ENCODE peak calls at places on chromosomes 3 and 15, in six cellular contexts. L, P, M, J, E and T are unnamed samples.

GRCh38 chr3:146334151-146334550 is 83.2 kb upstream of the PLSCR4 start:
- DNase-seq in E (no peak), M (peak; percentile 46), J (no peak), P (peak; percentile 6), L (no peak), T (no peak)

GRCh38 chr3:8992854-8993253 is 29.6 kb upstream of the RAD18 start:
- DNase-seq in J (no peak), P (no peak), L (no peak), E (no peak), M (no peak), T (no peak)

GRCh38 chr3:12138044-12138443 is 20.7 kb downstream of the TIMP4 start:
- DNase-seq in L (peak; percentile 56), P (no peak), J (peak; percentile 8), E (no peak), M (peak; percentile 14), T (peak; percentile 32)

GRCh38 chr3:124119056-124119721 is 127.3 kb upstream of the ROPN1 start:
- DNase-seq in L (no peak), P (no peak), M (peak; percentile 59), J (no peak), E (peak; percentile 86), T (no peak)

GRCh38 chr3:32913790-32914446 is 37.5 kb upstream of the CCR4 start:
- DNase-seq in J (no peak), P (peak; percentile 84), M (no peak), L (no peak), E (peak; percentile 47), T (no peak)

GRCh38 chr3:113867506-113867905 is 28.9 kb downstream of the GRAMD1C start:
- DNase-seq in M (no peak), P (peak; percentile 92), J (peak; percentile 7), E (peak; percentile 61), L (no peak), T (no peak)

GRCh38 chr3:150391200-150391599 is 16.9 kb upstream of the TSC22D2 start:
- DNase-seq in M (peak; percentile 55), P (no peak), L (no peak), E (no peak), J (no peak), T (no peak)

GRCh38 chr3:48428863-48429415 is 947 bp downstream of the PLXNB1 start:
- DNase-seq in P (no peak), E (no peak), L (peak; percentile 71), J (no peak), M (peak; percentile 41), T (no peak)

GRCh38 chr15:83066034-83066760 is 855 bp downstream of the BTBD1 start:
- DNase-seq in L (peak; percentile 57), J (no peak), E (no peak), M (peak; percentile 40), P (peak; percentile 16), T (no peak)

GRCh38 chr3:135973846-135974245 is 8.3 kb downstream of the PPP2R3A start:
- DNase-seq in M (no peak), E (no peak), J (no peak), P (no peak), L (no peak), T (no peak)

GRCh38 chr3:171453175-171453868 is 6.9 kb downstream of the TNIK start:
- DNase-seq in J (no peak), L (peak; percentile 82), P (no peak), E (no peak), M (no peak), T (no peak)

GRCh38 chr3:98512576-98512975 is 10.1 kb downstream of the CLDND1 start:
- DNase-seq in E (no peak), M (no peak), L (no peak), J (no peak), P (no peak), T (no peak)

GRCh38 chr3:147130461-147130860 is 275.9 kb downstream of the ZIC4 start:
- DNase-seq in L (no peak), P (no peak), J (no peak), E (peak; percentile 12), M (no peak), T (no peak)

GRCh38 chr15:38266247-38266996 is 13.8 kb downstream of the SPRED1 start:
- DNase-seq in E (peak; percentile 65), L (no peak), P (no peak), M (no peak), J (no peak), T (no peak)

GRCh38 chr15:77243146-77243545 is 172.2 kb upstream of the TSPAN3 start:
- DNase-seq in L (no peak), M (peak; percentile 15), E (no peak), J (no peak), P (no peak), T (no peak)

GRCh38 chr15:67199391-67199790 is 55.1 kb downstream of the AAGAB start:
- DNase-seq in J (no peak), E (peak; percentile 60), M (no peak), P (no peak), L (no peak), T (no peak)

GRCh38 chr15:57327985-57328471 is 48.3 kb upstream of the CGNL1 start:
- DNase-seq in P (no peak), M (no peak), L (no peak), E (peak; percentile 99), J (no peak), T (no peak)

GRCh38 chr3:43410575-43410974 is 124.2 kb downstream of the SNRK start:
- DNase-seq in L (no peak), P (no peak), M (no peak), J (no peak), E (no peak), T (no peak)

GRCh38 chr3:54950391-54951003 is 22.6 kb upstream of the LRTM1 start:
- DNase-seq in P (no peak), E (no peak), J (no peak), L (no peak), M (no peak), T (no peak)
- H3K27ac ChIP-seq in P (no peak overlapping the region), E (peak overlapping the region; percentile 9), J (no peak overlapping the region), L (no peak overlapping the region), M (no peak overlapping the region), T (no peak overlapping the region)

DNA sequence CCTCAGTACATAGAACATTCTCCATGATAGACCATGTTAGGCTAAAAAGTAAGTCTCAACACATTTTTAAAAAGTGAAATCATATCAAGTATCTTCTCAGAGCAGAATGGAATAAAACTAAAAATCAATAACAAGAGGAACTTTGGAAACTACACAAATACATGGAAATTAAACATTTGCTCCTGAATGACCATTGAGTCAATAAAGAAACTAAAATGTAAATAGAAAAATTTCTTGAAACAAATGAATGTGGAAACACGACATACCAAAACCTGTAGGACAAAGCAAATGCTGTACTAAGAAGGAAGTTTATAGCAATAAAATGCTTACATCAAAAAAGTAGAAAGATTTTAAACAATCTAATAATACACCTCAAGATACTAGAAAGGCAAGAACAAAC is 33.6 kb downstream of the NEK10 start:
- DNase-seq in J (no peak), P (no peak), M (no peak), E (no peak), L (no peak), T (no peak)
- TF ChIP-seq EZH2 in J (no peak), P (no peak), M (no peak), E (no peak), L (no peak), T (no peak)

DNA sequence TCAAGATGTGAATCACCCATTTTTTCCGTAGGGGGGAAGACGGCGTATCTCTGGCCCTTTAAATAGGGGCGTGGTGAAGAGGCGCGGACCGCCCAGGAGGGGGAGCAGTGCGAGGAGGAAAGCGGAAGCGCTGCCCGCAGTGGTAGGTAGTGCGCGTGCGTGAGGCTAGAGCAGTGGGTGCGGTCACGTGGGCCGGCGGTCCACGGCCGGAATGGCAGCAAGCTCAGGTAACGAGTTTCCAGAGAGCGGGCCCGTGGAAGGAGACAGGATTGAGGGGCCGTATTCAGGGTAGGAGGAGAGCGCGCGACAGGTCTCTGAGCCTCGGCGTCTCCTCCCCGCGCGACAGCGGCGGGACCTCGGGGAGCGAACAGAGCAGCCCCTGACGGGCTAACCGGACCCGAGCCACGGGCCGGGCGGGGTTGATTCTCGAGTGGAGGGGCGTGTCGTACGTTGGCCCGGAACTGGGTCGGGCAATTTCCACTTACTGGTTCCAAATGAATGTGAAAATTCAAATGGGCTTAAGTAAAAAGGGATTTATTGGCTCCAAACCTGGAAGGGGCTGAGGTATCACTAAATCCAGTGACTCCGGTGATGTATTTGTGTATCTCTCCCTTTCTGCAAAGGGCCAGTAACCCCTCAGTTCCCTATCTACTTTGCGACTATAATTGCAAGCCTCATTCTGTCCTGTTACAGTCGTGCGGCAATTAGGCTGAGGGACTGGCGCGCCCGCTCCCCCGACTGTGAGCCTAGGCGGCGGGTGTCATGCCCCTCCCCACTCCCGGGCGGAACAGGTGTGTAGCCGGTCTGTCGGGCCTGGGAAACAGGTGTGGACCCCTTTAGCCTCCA is at the start of gene VPS8:
- DNase-seq in L (peak; percentile 96), E (peak; percentile 84), M (peak; percentile 97), J (peak; percentile 88), P (peak; percentile 92), T (peak; percentile 99)
- H3K27ac ChIP-seq in L (no peak within 1 kb of the TSS), E (peak within 1 kb of the TSS; percentile 65), M (no peak within 1 kb of the TSS), J (peak within 1 kb of the TSS; percentile 40), P (peak within 1 kb of the TSS; percentile 54), T (peak within 1 kb of the TSS; percentile 20)

GRCh38 chr15:89360294-89360971 is 25.8 kb upstream of the POLG start:
- DNase-seq in L (peak; percentile 81), J (no peak), M (no peak), E (no peak), P (no peak), T (no peak)
- TF ChIP-seq EZH2 in L (peak; percentile 35), J (no peak), M (peak; percentile 76), E (peak; percentile 42), P (no peak), T (no peak)

DNA sequence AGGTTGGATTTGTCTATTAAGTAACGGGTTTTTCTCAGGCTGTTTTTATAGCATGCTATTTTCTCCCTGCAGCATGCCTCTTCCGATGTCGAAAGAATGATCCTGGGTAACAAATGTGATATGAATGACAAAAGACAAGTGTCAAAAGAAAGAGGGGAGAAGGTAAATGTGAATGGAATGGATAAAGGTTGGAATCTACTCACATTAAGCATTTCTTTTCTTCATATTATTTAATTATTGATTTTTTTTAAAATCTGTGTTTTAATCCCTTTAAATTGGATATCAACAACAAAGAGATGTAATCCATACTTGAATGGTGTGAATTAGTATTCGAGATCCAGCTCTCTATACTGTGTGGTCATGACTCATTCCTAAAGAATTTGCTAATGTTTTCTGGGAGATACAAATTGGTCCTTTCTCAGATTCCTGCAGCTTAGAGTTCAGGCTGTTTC is 20.9 kb upstream of the APH1B start:
- DNase-seq in M (peak; percentile 83), E (peak; percentile 83), J (no peak), L (peak; percentile 41), P (peak; percentile 58), T (no peak)
- H3K27ac ChIP-seq in M (peak overlapping the region; percentile 72), E (peak overlapping the region; percentile 74), J (no peak overlapping the region), L (peak overlapping the region; percentile 80), P (no peak overlapping the region), T (no peak overlapping the region)

GRCh38 chr15:37102315-37103021 is 2.1 kb upstream of the MEIS2 start:
- DNase-seq in M (peak; percentile 51), E (no peak), J (no peak), L (peak; percentile 76), P (no peak), T (no peak)
- TF ChIP-seq EZH2 in M (peak; percentile 82), E (no peak), J (no peak), L (peak; percentile 50), P (no peak), T (no peak)

DNA sequence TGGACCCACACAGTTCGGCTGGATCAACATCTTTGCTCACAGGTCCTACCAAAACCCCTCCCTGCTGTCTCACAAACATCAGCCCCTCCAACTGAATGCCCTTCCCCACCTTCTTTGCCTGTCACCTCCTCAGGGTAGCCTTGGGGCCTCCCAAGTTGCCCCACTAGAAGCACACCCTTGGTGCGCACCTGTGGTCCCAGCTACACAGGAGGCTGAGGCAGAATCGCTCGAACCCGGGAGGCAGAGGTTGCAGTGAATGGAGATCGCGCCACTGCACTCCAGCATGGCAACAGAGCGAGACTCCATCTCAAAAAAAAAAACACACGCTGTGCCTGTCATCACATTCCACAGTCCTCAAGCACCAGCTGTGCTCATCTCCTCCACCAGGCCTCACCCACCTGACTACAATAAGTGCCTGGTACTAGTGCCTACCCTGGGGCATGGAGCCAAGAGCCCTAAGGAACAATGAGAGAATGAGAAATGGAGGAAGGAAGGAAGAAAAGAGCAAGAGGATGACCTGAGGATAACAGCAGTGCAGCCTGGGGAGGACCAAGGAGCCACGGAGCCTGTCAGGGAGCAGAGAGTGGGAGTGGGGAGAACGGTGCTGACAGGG is 26.0 kb downstream of the RPN1 start:
- DNase-seq in L (no peak), E (no peak), M (peak; percentile 55), J (no peak), P (no peak), T (no peak)
- H3K27ac ChIP-seq in L (no peak overlapping the region), E (no peak overlapping the region), M (peak overlapping the region; percentile 12), J (no peak overlapping the region), P (no peak overlapping the region), T (no peak overlapping the region)